ENCODE peak calls at places on chromosomes 3 and 15, in ten cellular contexts. One of them, this sample, is unnamed. For H3K4me1 and H3K36me3, the result is how much of the 10 kb centered on the place peaks cover.

GRCh38 chr3:4582634-4583033 is 89.5 kb downstream of the ITPR1 start:
- DNase-seq in tibial artery: no peak
- DNase-seq in fibroblast of lung: peak
- DNase-seq in colonic mucosa: no peak
- DNase-seq in upper lobe of right lung: no peak
- DNase-seq in heart left ventricle: no peak
- DNase-seq in endodermal cell: no peak
- DNase-seq in SK-N-SH: no peak
- DNase-seq in mammary epithelial cell: no peak
- DNase-seq in neuronal stem cell: no peak
- DNase-seq in this sample: no peak

GRCh38 chr3:173711619-173712018 is 314.1 kb downstream of the NLGN1 start:
- DNase-seq in upper lobe of right lung: no peak
- DNase-seq in heart left ventricle: no peak
- DNase-seq in tibial artery: no peak
- DNase-seq in neuronal stem cell: no peak
- DNase-seq in SK-N-SH: no peak
- DNase-seq in endodermal cell: no peak
- DNase-seq in fibroblast of lung: peak
- DNase-seq in colonic mucosa: no peak
- DNase-seq in mammary epithelial cell: peak
- DNase-seq in this sample: no peak

GRCh38 chr15:65212097-65212496 is 824 bp upstream of the CILP start:
- DNase-seq in upper lobe of right lung: no peak
- DNase-seq in heart left ventricle: no peak
- DNase-seq in neuronal stem cell: no peak
- DNase-seq in colonic mucosa: no peak
- DNase-seq in SK-N-SH: peak
- DNase-seq in mammary epithelial cell: no peak
- DNase-seq in endodermal cell: peak
- DNase-seq in fibroblast of lung: no peak
- DNase-seq in tibial artery: no peak
- DNase-seq in this sample: no peak

GRCh38 chr15:67329984-67330733 is 75.6 kb downstream of the IQCH start:
- DNase-seq in endodermal cell: no peak
- DNase-seq in mammary epithelial cell: no peak
- DNase-seq in heart left ventricle: no peak
- DNase-seq in neuronal stem cell: no peak
- DNase-seq in SK-N-SH: no peak
- DNase-seq in upper lobe of right lung: no peak
- DNase-seq in tibial artery: no peak
- DNase-seq in colonic mucosa: no peak
- DNase-seq in fibroblast of lung: no peak
- DNase-seq in this sample: no peak

GRCh38 chr3:53863127-53863526 is 16.8 kb downstream of the IL17RB start:
- DNase-seq in mammary epithelial cell: no peak
- DNase-seq in upper lobe of right lung: no peak
- DNase-seq in endodermal cell: no peak
- DNase-seq in heart left ventricle: no peak
- DNase-seq in neuronal stem cell: no peak
- DNase-seq in colonic mucosa: no peak
- DNase-seq in fibroblast of lung: no peak
- DNase-seq in tibial artery: no peak
- DNase-seq in SK-N-SH: no peak
- DNase-seq in this sample: no peak

GRCh38 chr3:138381413-138381901 is 33.1 kb downstream of the MRAS start:
- DNase-seq in tibial artery: peak
- DNase-seq in upper lobe of right lung: peak
- DNase-seq in fibroblast of lung: peak
- DNase-seq in SK-N-SH: no peak
- DNase-seq in heart left ventricle: peak
- DNase-seq in mammary epithelial cell: no peak
- DNase-seq in neuronal stem cell: no peak
- DNase-seq in endodermal cell: no peak
- DNase-seq in colonic mucosa: no peak
- DNase-seq in this sample: no peak

GRCh38 chr3:52892625-52893311 is 4.6 kb downstream of the STIMATE start:
- DNase-seq in tibial artery: no peak
- DNase-seq in fibroblast of lung: no peak
- DNase-seq in mammary epithelial cell: no peak
- DNase-seq in endodermal cell: no peak
- DNase-seq in heart left ventricle: no peak
- DNase-seq in upper lobe of right lung: no peak
- DNase-seq in SK-N-SH: no peak
- DNase-seq in colonic mucosa: no peak
- DNase-seq in neuronal stem cell: no peak
- DNase-seq in this sample: no peak

GRCh38 chr3:164470471-164470870 is 607.8 kb downstream of the SI start:
- DNase-seq in mammary epithelial cell: no peak
- DNase-seq in fibroblast of lung: peak
- DNase-seq in SK-N-SH: no peak
- DNase-seq in colonic mucosa: no peak
- DNase-seq in neuronal stem cell: no peak
- DNase-seq in tibial artery: no peak
- DNase-seq in upper lobe of right lung: no peak
- DNase-seq in endodermal cell: no peak
- DNase-seq in heart left ventricle: no peak
- DNase-seq in this sample: no peak

GRCh38 chr15:37076543-37076942 is 23.8 kb downstream of the MEIS2 start:
- DNase-seq in fibroblast of lung: peak
- DNase-seq in SK-N-SH: no peak
- DNase-seq in heart left ventricle: no peak
- DNase-seq in upper lobe of right lung: no peak
- DNase-seq in endodermal cell: no peak
- DNase-seq in mammary epithelial cell: no peak
- DNase-seq in colonic mucosa: no peak
- DNase-seq in tibial artery: no peak
- DNase-seq in neuronal stem cell: no peak
- DNase-seq in this sample: no peak

GRCh38 chr15:79516646-79517045 is 84.5 kb downstream of the MINAR1 start:
- DNase-seq in endodermal cell: no peak
- DNase-seq in heart left ventricle: no peak
- DNase-seq in fibroblast of lung: no peak
- DNase-seq in mammary epithelial cell: no peak
- DNase-seq in upper lobe of right lung: no peak
- DNase-seq in neuronal stem cell: no peak
- DNase-seq in colonic mucosa: no peak
- DNase-seq in SK-N-SH: no peak
- DNase-seq in tibial artery: no peak
- DNase-seq in this sample: no peak

GRCh38 chr15:57554063-57554820 is 37.5 kb upstream of the MYZAP start:
- DNase-seq in mammary epithelial cell: no peak
- DNase-seq in tibial artery: no peak
- DNase-seq in upper lobe of right lung: no peak
- DNase-seq in neuronal stem cell: no peak
- DNase-seq in SK-N-SH: peak
- DNase-seq in fibroblast of lung: peak
- DNase-seq in colonic mucosa: no peak
- DNase-seq in heart left ventricle: no peak
- DNase-seq in endodermal cell: peak
- DNase-seq in this sample: no peak

GRCh38 chr3:24048843-24049242 is 103.8 kb downstream of the NR1D2 start:
- DNase-seq in endodermal cell: no peak
- DNase-seq in neuronal stem cell: no peak
- DNase-seq in SK-N-SH: no peak
- DNase-seq in mammary epithelial cell: peak
- DNase-seq in tibial artery: no peak
- DNase-seq in fibroblast of lung: no peak
- DNase-seq in upper lobe of right lung: no peak
- DNase-seq in colonic mucosa: no peak
- DNase-seq in heart left ventricle: no peak
- DNase-seq in this sample: no peak

GRCh38 chr3:141231923-141232861 is 567 bp downstream of the PXYLP1 start:
- DNase-seq in tibial artery: peak
- DNase-seq in neuronal stem cell: peak
- DNase-seq in mammary epithelial cell: peak
- DNase-seq in fibroblast of lung: peak
- DNase-seq in endodermal cell: peak
- DNase-seq in SK-N-SH: peak
- DNase-seq in colonic mucosa: peak
- DNase-seq in upper lobe of right lung: peak
- DNase-seq in heart left ventricle: no peak
- DNase-seq in this sample: no peak

GRCh38 chr3:63450023-63450422 is 171.9 kb downstream of the SYNPR start:
- DNase-seq in SK-N-SH: no peak
- DNase-seq in endodermal cell: no peak
- DNase-seq in fibroblast of lung: peak
- DNase-seq in mammary epithelial cell: peak
- DNase-seq in tibial artery: no peak
- DNase-seq in heart left ventricle: no peak
- DNase-seq in upper lobe of right lung: no peak
- DNase-seq in neuronal stem cell: no peak
- DNase-seq in colonic mucosa: no peak
- DNase-seq in this sample: no peak

GRCh38 chr15:96972201-96972600 is 641.7 kb downstream of the NR2F2 start:
- DNase-seq in neuronal stem cell: no peak
- DNase-seq in mammary epithelial cell: no peak
- DNase-seq in SK-N-SH: no peak
- DNase-seq in heart left ventricle: no peak
- DNase-seq in upper lobe of right lung: no peak
- DNase-seq in endodermal cell: no peak
- DNase-seq in tibial artery: no peak
- DNase-seq in colonic mucosa: no peak
- DNase-seq in fibroblast of lung: no peak
- DNase-seq in this sample: no peak

GRCh38 chr15:90872481-90873184 is 4.2 kb downstream of the FURIN start:
- DNase-seq in endodermal cell: peak
- DNase-seq in mammary epithelial cell: peak
- DNase-seq in heart left ventricle: no peak
- DNase-seq in SK-N-SH: peak
- DNase-seq in colonic mucosa: peak
- DNase-seq in neuronal stem cell: no peak
- DNase-seq in tibial artery: no peak
- DNase-seq in upper lobe of right lung: no peak
- DNase-seq in fibroblast of lung: peak
- DNase-seq in this sample: no peak
- H3K4me1 ChIP-seq in endodermal cell: under half
- H3K4me1 ChIP-seq in mammary epithelial cell: half or more
- H3K4me1 ChIP-seq in heart left ventricle: half or more
- H3K4me1 ChIP-seq in SK-N-SH: under half
- H3K4me1 ChIP-seq in colonic mucosa: under half
- H3K4me1 ChIP-seq in neuronal stem cell: under half
- H3K4me1 ChIP-seq in tibial artery: under half
- H3K4me1 ChIP-seq in upper lobe of right lung: half or more
- H3K4me1 ChIP-seq in fibroblast of lung: under half
- H3K4me1 ChIP-seq in this sample: under half

GRCh38 chr3:30655187-30655812 is 48.9 kb downstream of the TGFBR2 start:
- DNase-seq in fibroblast of lung: peak
- DNase-seq in endodermal cell: no peak
- DNase-seq in mammary epithelial cell: peak
- DNase-seq in colonic mucosa: no peak
- DNase-seq in neuronal stem cell: no peak
- DNase-seq in upper lobe of right lung: no peak
- DNase-seq in SK-N-SH: no peak
- DNase-seq in tibial artery: no peak
- DNase-seq in heart left ventricle: no peak
- DNase-seq in this sample: no peak
- H3K36me3 ChIP-seq in fibroblast of lung: under half
- H3K36me3 ChIP-seq in endodermal cell: half or more
- H3K36me3 ChIP-seq in mammary epithelial cell: half or more
- H3K36me3 ChIP-seq in colonic mucosa: under half
- H3K36me3 ChIP-seq in neuronal stem cell: half or more
- H3K36me3 ChIP-seq in upper lobe of right lung: half or more
- H3K36me3 ChIP-seq in SK-N-SH: half or more
- H3K36me3 ChIP-seq in tibial artery: half or more
- H3K36me3 ChIP-seq in heart left ventricle: under half
- H3K36me3 ChIP-seq in this sample: under half

GRCh38 chr3:182397164-182397563 is 396.1 kb upstream of the ATP11B start:
- DNase-seq in neuronal stem cell: no peak
- DNase-seq in colonic mucosa: no peak
- DNase-seq in upper lobe of right lung: no peak
- DNase-seq in fibroblast of lung: no peak
- DNase-seq in endodermal cell: no peak
- DNase-seq in SK-N-SH: no peak
- DNase-seq in heart left ventricle: no peak
- DNase-seq in mammary epithelial cell: no peak
- DNase-seq in tibial artery: no peak
- DNase-seq in this sample: no peak
- H3K4me1 ChIP-seq in neuronal stem cell: under half
- H3K4me1 ChIP-seq in colonic mucosa: under half
- H3K4me1 ChIP-seq in upper lobe of right lung: under half
- H3K4me1 ChIP-seq in fibroblast of lung: under half
- H3K4me1 ChIP-seq in endodermal cell: under half
- H3K4me1 ChIP-seq in SK-N-SH: under half
- H3K4me1 ChIP-seq in heart left ventricle: under half
- H3K4me1 ChIP-seq in mammary epithelial cell: under half
- H3K4me1 ChIP-seq in tibial artery: under half
- H3K4me1 ChIP-seq in this sample: under half

GRCh38 chr3:13318626-13319470 is 101.3 kb downstream of the NUP210 start:
- DNase-seq in tibial artery: no peak
- DNase-seq in neuronal stem cell: no peak
- DNase-seq in fibroblast of lung: no peak
- DNase-seq in SK-N-SH: no peak
- DNase-seq in endodermal cell: no peak
- DNase-seq in heart left ventricle: no peak
- DNase-seq in colonic mucosa: no peak
- DNase-seq in mammary epithelial cell: no peak
- DNase-seq in upper lobe of right lung: no peak
- DNase-seq in this sample: no peak

GRCh38 chr3:13317596-13318320 is 102.4 kb downstream of the NUP210 start:
- DNase-seq in mammary epithelial cell: no peak
- DNase-seq in SK-N-SH: no peak
- DNase-seq in fibroblast of lung: no peak
- DNase-seq in endodermal cell: no peak
- DNase-seq in upper lobe of right lung: no peak
- DNase-seq in colonic mucosa: no peak
- DNase-seq in heart left ventricle: no peak
- DNase-seq in neuronal stem cell: no peak
- DNase-seq in tibial artery: no peak
- DNase-seq in this sample: no peak

GRCh38 chr3:13313813-13314212 is 106.3 kb downstream of the NUP210 start:
- DNase-seq in upper lobe of right lung: no peak
- DNase-seq in SK-N-SH: no peak
- DNase-seq in fibroblast of lung: no peak
- DNase-seq in heart left ventricle: no peak
- DNase-seq in colonic mucosa: no peak
- DNase-seq in neuronal stem cell: no peak
- DNase-seq in endodermal cell: no peak
- DNase-seq in tibial artery: no peak
- DNase-seq in mammary epithelial cell: no peak
- DNase-seq in this sample: no peak

GRCh38 chr3:13314877-13315276 is 105.2 kb downstream of the NUP210 start:
- DNase-seq in colonic mucosa: no peak
- DNase-seq in SK-N-SH: no peak
- DNase-seq in fibroblast of lung: no peak
- DNase-seq in mammary epithelial cell: no peak
- DNase-seq in neuronal stem cell: no peak
- DNase-seq in endodermal cell: no peak
- DNase-seq in heart left ventricle: no peak
- DNase-seq in upper lobe of right lung: no peak
- DNase-seq in tibial artery: no peak
- DNase-seq in this sample: no peak

DNA sequence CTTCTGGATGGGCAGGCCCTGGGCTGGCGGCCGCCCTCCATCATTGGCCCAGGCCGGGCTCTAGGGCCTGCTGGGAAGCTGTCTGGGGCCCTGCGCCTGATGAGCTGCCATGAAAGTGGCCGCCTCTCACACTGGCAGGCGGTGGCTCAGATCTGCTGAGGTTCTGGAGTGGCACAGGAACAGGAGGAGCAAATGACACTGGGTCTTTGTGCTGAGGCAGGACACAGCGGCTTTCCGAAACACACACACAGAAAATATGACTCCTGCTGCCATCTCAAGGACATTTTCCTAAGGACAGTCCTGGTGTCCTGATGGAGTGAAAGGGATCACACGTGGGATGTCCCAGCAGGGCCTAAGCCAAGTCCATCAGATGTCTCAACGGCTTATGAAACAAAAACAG is 103.5 kb downstream of the NUP210 start:
- DNase-seq in upper lobe of right lung: no peak
- DNase-seq in heart left ventricle: no peak
- DNase-seq in neuronal stem cell: no peak
- DNase-seq in colonic mucosa: no peak
- DNase-seq in tibial artery: no peak
- DNase-seq in SK-N-SH: no peak
- DNase-seq in mammary epithelial cell: no peak
- DNase-seq in fibroblast of lung: no peak
- DNase-seq in endodermal cell: no peak
- DNase-seq in this sample: no peak
- H3K36me3 ChIP-seq in upper lobe of right lung: under half
- H3K36me3 ChIP-seq in heart left ventricle: under half
- H3K36me3 ChIP-seq in neuronal stem cell: half or more
- H3K36me3 ChIP-seq in colonic mucosa: under half
- H3K36me3 ChIP-seq in tibial artery: under half
- H3K36me3 ChIP-seq in SK-N-SH: under half
- H3K36me3 ChIP-seq in mammary epithelial cell: under half
- H3K36me3 ChIP-seq in fibroblast of lung: under half
- H3K36me3 ChIP-seq in endodermal cell: under half
- H3K36me3 ChIP-seq in this sample: under half